ENCODE peak calls at places on chromosomes 1 and 21, in nine cellular contexts. H, D, N, Q, O, W, I, M and X are unnamed samples.

GRCh38 chr1:44338136-44338535 is 16.9 kb downstream of the ERI3 start:
- DNase-seq in H (no peak), D (no peak), N (no peak), Q (no peak), O (no peak), W (no peak), I (no peak), M (no peak), X (no peak)

GRCh38 chr1:94237291-94238226 is at the start of gene ARHGAP29:
- DNase-seq in H (peak; percentile 65), D (peak; percentile 89), N (no peak), Q (peak; percentile 63), O (peak; percentile 77), W (peak; percentile 48), I (peak; percentile 9), M (peak; percentile 83), X (peak; percentile 70)

GRCh38 chr1:183995322-183996035 is 42.0 kb downstream of the COLGALT2 start:
- DNase-seq in H (no peak), D (peak; percentile 49), N (no peak), Q (no peak), O (no peak), W (no peak), I (no peak), M (no peak), X (no peak)

GRCh38 chr1:169879034-169879835 is 14.5 kb downstream of the SCYL3 start:
- DNase-seq in H (no peak), D (no peak), N (no peak), Q (no peak), O (no peak), W (no peak), I (no peak), M (no peak), X (no peak)

GRCh38 chr1:13751458-13751871 is 51.5 kb downstream of the PRDM2 start:
- DNase-seq in H (no peak), D (no peak), N (no peak), Q (no peak), O (no peak), W (no peak), I (no peak), M (no peak), X (no peak)

GRCh38 chr1:91871994-91872393 is 14.0 kb downstream of the TGFBR3 start:
- DNase-seq in H (no peak), D (no peak), N (no peak), Q (no peak), O (no peak), W (no peak), I (no peak), M (no peak), X (no peak)

GRCh38 chr1:100277866-100278265 is 11.8 kb downstream of the RTCA start:
- DNase-seq in H (no peak), D (no peak), N (no peak), Q (no peak), O (no peak), W (no peak), I (no peak), M (no peak), X (no peak)

GRCh38 chr1:213003281-213003680 is 12.4 kb downstream of the ANGEL2 start:
- DNase-seq in H (no peak), D (no peak), N (no peak), Q (no peak), O (no peak), W (no peak), I (no peak), M (no peak), X (no peak)

GRCh38 chr1:16145030-16145987 is 10.6 kb downstream of the EPHA2 start:
- DNase-seq in H (peak; percentile 18), D (peak; percentile 94), N (no peak), Q (no peak), O (peak; percentile 91), W (no peak), I (no peak), M (no peak), X (no peak)

GRCh38 chr1:1616045-1616821 is 933 bp downstream of the MIB2 start:
- DNase-seq in H (no peak), D (no peak), N (no peak), Q (no peak), O (no peak), W (peak; percentile 55), I (no peak), M (no peak), X (no peak)

GRCh38 chr1:117820694-117821381 is 108.6 kb downstream of the GDAP2 start:
- DNase-seq in H (no peak), D (no peak), N (no peak), Q (no peak), O (no peak), W (no peak), I (no peak), M (no peak), X (no peak)

GRCh38 chr1:212614398-212615091 is 6.0 kb downstream of the ATF3 start:
- DNase-seq in H (no peak), D (no peak), N (no peak), Q (no peak), O (no peak), W (no peak), I (no peak), M (no peak), X (no peak)

GRCh38 chr1:151282883-151283725 is 1.0 kb downstream of the ZNF687 start:
- DNase-seq in H (no peak), D (peak; percentile 70), N (no peak), Q (no peak), O (no peak), W (peak; percentile 48), I (no peak), M (peak; percentile 31), X (peak; percentile 24)

GRCh38 chr1:65525297-65526048 is 105.0 kb downstream of the LEPR start:
- DNase-seq in H (no peak), D (peak; percentile 46), N (no peak), Q (peak; percentile 18), O (no peak), W (no peak), I (no peak), M (no peak), X (no peak)

GRCh38 chr1:109279615-109280278 is 3.2 kb downstream of the PSRC1 start:
- DNase-seq in H (no peak), D (no peak), N (no peak), Q (no peak), O (no peak), W (no peak), I (no peak), M (no peak), X (no peak)

GRCh38 chr1:24770891-24771290 is 25.6 kb downstream of the CLIC4 start:
- DNase-seq in H (no peak), D (no peak), N (no peak), Q (no peak), O (no peak), W (no peak), I (no peak), M (no peak), X (no peak)

GRCh38 chr1:14039894-14040430 is 340.0 kb downstream of the PRDM2 start:
- DNase-seq in H (no peak), D (no peak), N (no peak), Q (no peak), O (no peak), W (no peak), I (no peak), M (peak; percentile 53), X (peak; percentile 35)

GRCh38 chr21:25375675-25376074 is 231.6 kb downstream of the MRPL39 start:
- DNase-seq in H (no peak), D (no peak), N (no peak), Q (no peak), O (no peak), W (no peak), I (no peak), M (no peak), X (no peak)